ENCODE peak calls at places on chromosomes 1 and 21, in four cellular contexts. One of them, this sample, is unnamed.
A peak's percentile ranks its signal among the peaks of the same experiment; 100 is the strongest.

GRCh38 chr1:193456883-193457282 is 270.5 kb upstream of the B3GALT2 start:
- DNase-seq in T-helper 2 cell: no peak
- DNase-seq in AG08395: no peak
- DNase-seq in SHP77: no peak
- DNase-seq in this sample: no peak

GRCh38 chr21:25913488-25913887 is 178.7 kb downstream of the GABPA start:
- DNase-seq in SHP77: no peak
- DNase-seq in AG08395: no peak
- DNase-seq in T-helper 2 cell: no peak
- DNase-seq in this sample: no peak

GRCh38 chr21:34935452-34935851 is 113.7 kb downstream of the RUNX1 start:
- DNase-seq in AG08395: no peak
- DNase-seq in T-helper 2 cell: no peak
- DNase-seq in SHP77: no peak
- DNase-seq in this sample: no peak

GRCh38 chr1:160120797-160121196 is 5.2 kb downstream of the ATP1A2 start:
- DNase-seq in T-helper 2 cell: no peak
- DNase-seq in AG08395: no peak
- DNase-seq in SHP77: no peak
- DNase-seq in this sample: no peak

GRCh38 chr1:158101944-158102343 is 78.8 kb upstream of the CD1D start:
- DNase-seq in T-helper 2 cell: no peak
- DNase-seq in AG08395: peak; percentile 33
- DNase-seq in SHP77: no peak
- DNase-seq in this sample: no peak

GRCh38 chr1:17502326-17502778 is 37.1 kb upstream of the ARHGEF10L start:
- DNase-seq in SHP77: peak; percentile 79
- DNase-seq in AG08395: peak; percentile 93
- DNase-seq in T-helper 2 cell: no peak
- DNase-seq in this sample: peak; percentile 17

GRCh38 chr1:191134796-191135195 is 657.1 kb upstream of the BRINP3 start:
- DNase-seq in AG08395: no peak
- DNase-seq in T-helper 2 cell: no peak
- DNase-seq in SHP77: no peak
- DNase-seq in this sample: no peak

GRCh38 chr1:226476657-226477319 is 68.9 kb upstream of the PARP1 start:
- DNase-seq in AG08395: no peak
- DNase-seq in SHP77: no peak
- DNase-seq in T-helper 2 cell: no peak
- DNase-seq in this sample: no peak

GRCh38 chr1:46637444-46638083 is 21.0 kb upstream of the MOB3C start:
- DNase-seq in T-helper 2 cell: no peak
- DNase-seq in AG08395: no peak
- DNase-seq in SHP77: no peak
- DNase-seq in this sample: no peak

GRCh38 chr1:27849951-27850350 is 19.4 kb downstream of the PPP1R8 start:
- DNase-seq in T-helper 2 cell: no peak
- DNase-seq in SHP77: no peak
- DNase-seq in AG08395: no peak
- DNase-seq in this sample: no peak

GRCh38 chr21:41899431-41900202 is 20.5 kb upstream of the PRDM15 start:
- DNase-seq in SHP77: no peak
- DNase-seq in T-helper 2 cell: no peak
- DNase-seq in AG08395: no peak
- DNase-seq in this sample: no peak

GRCh38 chr1:117828206-117828605 is 101.2 kb downstream of the GDAP2 start:
- DNase-seq in AG08395: peak; percentile 75
- DNase-seq in T-helper 2 cell: no peak
- DNase-seq in SHP77: no peak
- DNase-seq in this sample: no peak

GRCh38 chr1:156664046-156664948 is 12.9 kb downstream of the NES start:
- DNase-seq in AG08395: peak; percentile 45
- DNase-seq in T-helper 2 cell: no peak
- DNase-seq in SHP77: peak; percentile 70
- DNase-seq in this sample: no peak

GRCh38 chr1:59110287-59110686 is 186.6 kb upstream of the FGGY start:
- DNase-seq in SHP77: no peak
- DNase-seq in AG08395: no peak
- DNase-seq in T-helper 2 cell: no peak
- DNase-seq in this sample: no peak

GRCh38 chr1:11273595-11274234 is 717 bp downstream of the UBIAD1 start:
- DNase-seq in T-helper 2 cell: no peak
- DNase-seq in AG08395: no peak
- DNase-seq in SHP77: peak; percentile 44
- DNase-seq in this sample: no peak

GRCh38 chr21:45598109-45598508 is 45.4 kb upstream of the PCBP3 start:
- DNase-seq in SHP77: no peak
- DNase-seq in T-helper 2 cell: no peak
- DNase-seq in AG08395: no peak
- DNase-seq in this sample: no peak

GRCh38 chr1:240711020-240711419 is 99.1 kb upstream of the GREM2 start:
- DNase-seq in T-helper 2 cell: no peak
- DNase-seq in SHP77: no peak
- DNase-seq in AG08395: no peak
- DNase-seq in this sample: no peak

GRCh38 chr1:183318433-183318832 is 99.7 kb downstream of the NMNAT2 start:
- DNase-seq in AG08395: peak; percentile 90
- DNase-seq in SHP77: no peak
- DNase-seq in T-helper 2 cell: no peak
- DNase-seq in this sample: no peak

GRCh38 chr21:38039841-38040240 is 123.6 kb upstream of the KCNJ6 start:
- DNase-seq in AG08395: no peak
- DNase-seq in SHP77: no peak
- DNase-seq in T-helper 2 cell: no peak
- DNase-seq in this sample: no peak

GRCh38 chr21:29190920-29191319 is 60.5 kb downstream of the MAP3K7CL start:
- DNase-seq in T-helper 2 cell: no peak
- DNase-seq in AG08395: peak; percentile 19
- DNase-seq in SHP77: no peak
- DNase-seq in this sample: no peak

GRCh38 chr1:200512191-200512590 is 102.4 kb upstream of the ZNF281 start:
- DNase-seq in SHP77: no peak
- DNase-seq in AG08395: peak; percentile 79
- DNase-seq in T-helper 2 cell: no peak
- DNase-seq in this sample: no peak

GRCh38 chr1:68301538-68301937 is 69.2 kb upstream of the WLS start:
- DNase-seq in AG08395: no peak
- DNase-seq in T-helper 2 cell: no peak
- DNase-seq in SHP77: no peak
- DNase-seq in this sample: no peak

GRCh38 chr1:58358311-58358710 is 188.2 kb downstream of the OMA1 start:
- DNase-seq in T-helper 2 cell: no peak
- DNase-seq in SHP77: no peak
- DNase-seq in AG08395: peak; percentile 57
- DNase-seq in this sample: no peak

GRCh38 chr1:217029311-217030157 is 306.3 kb upstream of the ESRRG start:
- DNase-seq in SHP77: peak; percentile 5
- DNase-seq in T-helper 2 cell: no peak
- DNase-seq in AG08395: peak; percentile 38
- DNase-seq in this sample: no peak

GRCh38 chr1:87206444-87206843 is 122.2 kb upstream of the LMO4 start:
- DNase-seq in SHP77: no peak
- DNase-seq in T-helper 2 cell: no peak
- DNase-seq in AG08395: no peak
- DNase-seq in this sample: no peak

GRCh38 chr1:32878183-32878582 is 7.5 kb upstream of the FNDC5 start:
- DNase-seq in AG08395: peak; percentile 54
- DNase-seq in SHP77: no peak
- DNase-seq in T-helper 2 cell: no peak
- DNase-seq in this sample: peak; percentile 25

GRCh38 chr1:220926146-220926545 is 46.9 kb downstream of the HLX start:
- DNase-seq in SHP77: peak; percentile 21
- DNase-seq in AG08395: peak; percentile 30
- DNase-seq in T-helper 2 cell: no peak
- DNase-seq in this sample: no peak